ENCODE peak calls at places on chromosomes 11 and 22, in six cellular contexts. V is prostate gland, A is uterus, G is H1, X is thyroid gland, H is A549. M is an unnamed sample.

GRCh38 chr11:121928597-121929580 is 187.1 kb downstream of the BLID start:
- DNase-seq in G (no peak), H (no peak), A (no peak), V (no peak), X (peak; percentile 12), M (no peak)

GRCh38 chr11:77530879-77531278 is 57.0 kb upstream of the PAK1 start:
- DNase-seq in V (no peak), X (no peak), A (no peak), G (no peak), H (no peak), M (no peak)

GRCh38 chr22:24688294-24688693 is 85.3 kb downstream of the GGT1 start:
- DNase-seq in G (no peak), X (no peak), H (no peak), A (no peak), V (no peak), M (no peak)

GRCh38 chr11:116422976-116423375 is 349.8 kb downstream of the BUD13 start:
- DNase-seq in G (peak; percentile 23), V (no peak), H (no peak), X (no peak), A (no peak), M (no peak)

GRCh38 chr11:131904756-131905155 is 534.3 kb downstream of the NTM start:
- DNase-seq in G (no peak), H (no peak), V (no peak), A (no peak), X (no peak), M (no peak)

GRCh38 chr11:103525069-103525468 is 415.8 kb downstream of the DYNC2H1 start:
- DNase-seq in H (no peak), G (no peak), A (no peak), X (no peak), V (no peak), M (no peak)

GRCh38 chr11:119832536-119832935 is 103.5 kb upstream of the NECTIN1 start:
- DNase-seq in G (no peak), H (no peak), X (no peak), A (no peak), V (peak; percentile 17), M (peak; percentile 34)

GRCh38 chr11:115042002-115042401 is 363.7 kb downstream of the NXPE2 start:
- DNase-seq in V (no peak), G (no peak), H (no peak), X (no peak), A (no peak), M (no peak)

GRCh38 chr11:118902336-118903203 is 18.9 kb downstream of the CXCR5 start:
- DNase-seq in A (peak; percentile 17), G (no peak), V (no peak), H (no peak), X (no peak), M (no peak)

GRCh38 chr11:105132716-105133511 is 6.7 kb downstream of the CARD18 start:
- DNase-seq in A (no peak), H (peak; percentile 14), G (no peak), V (no peak), X (no peak), M (no peak)

GRCh38 chr11:2526808-2527381 is 82.1 kb downstream of the KCNQ1 start:
- DNase-seq in H (no peak), V (no peak), X (peak; percentile 74), A (peak; percentile 12), G (no peak), M (peak; percentile 74)

DNA sequence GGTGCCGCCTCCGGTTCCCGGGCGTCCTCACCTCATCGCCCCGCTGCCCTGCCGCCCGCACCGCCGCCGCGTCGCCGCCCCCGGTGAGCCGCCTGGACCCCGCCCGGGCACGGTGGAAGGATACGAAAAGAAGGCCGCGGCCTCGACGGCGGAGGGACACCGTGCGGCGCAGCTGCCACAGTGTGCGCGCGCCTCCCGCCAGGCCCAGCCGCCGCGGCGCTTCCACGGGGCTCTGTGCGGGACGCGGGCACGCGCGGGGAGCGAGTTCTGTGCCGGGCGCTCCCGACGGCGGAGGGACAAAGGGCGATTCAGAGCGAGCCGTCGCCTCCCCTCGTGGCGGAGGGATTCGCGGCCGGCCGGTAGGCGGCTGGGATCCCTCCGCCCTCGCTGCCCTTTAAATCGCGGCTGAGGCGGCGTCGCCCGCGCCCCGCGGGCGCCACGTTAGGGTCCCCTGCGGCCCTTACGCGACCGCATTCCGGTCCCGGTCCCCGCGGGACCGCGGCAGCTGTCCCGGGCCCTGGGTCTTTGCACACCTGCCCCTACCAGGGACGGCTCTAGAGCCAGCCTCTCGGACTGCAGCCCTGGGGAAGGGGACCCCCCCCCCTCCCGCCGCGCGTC is 568 bp upstream of the KMT5B start:
- DNase-seq in H (peak; percentile 98), V (peak; percentile 87), G (peak; percentile 70), X (peak; percentile 91), A (peak; percentile 87), M (peak; percentile 92)
- TF ChIP-seq POLR2A in H (peak; percentile 98), V (peak; percentile 91), G (peak; percentile 94), X (peak; percentile 89), A (peak; percentile 58), M (peak; percentile 95)

GRCh38 chr11:112785717-112786116 is 175.5 kb upstream of the NCAM1 start:
- DNase-seq in X (no peak), G (no peak), H (no peak), V (no peak), A (no peak), M (peak; percentile 62)
- TF ChIP-seq POLR2A in X (no peak), G (no peak), H (no peak), V (no peak), A (no peak), M (no peak)

GRCh38 chr11:60913793-60914619 is at the start of gene TMEM109:
- DNase-seq in X (peak; percentile 87), H (peak; percentile 87), V (peak; percentile 90), A (peak; percentile 87), G (peak; percentile 60), M (peak; percentile 87)
- TF ChIP-seq POLR2A in X (peak; percentile 74), H (peak; percentile 71), V (peak; percentile 57), A (peak; percentile 70), G (no peak), M (peak; percentile 71)

GRCh38 chr11:35412285-35412684 is 7.1 kb downstream of the SLC1A2 start:
- DNase-seq in V (no peak), A (no peak), H (peak; percentile 25), G (no peak), X (no peak), M (no peak)
- TF ChIP-seq POLR2A in V (no peak), A (no peak), H (no peak), G (no peak), X (no peak), M (no peak)

GRCh38 chr11:35944503-35945136 is 758 bp downstream of the LDLRAD3 start:
- DNase-seq in A (no peak), X (no peak), H (no peak), V (no peak), G (no peak), M (no peak)

GRCh38 chr11:35945137-35945518 is 1.3 kb downstream of the LDLRAD3 start:
- DNase-seq in X (no peak), H (no peak), V (no peak), G (no peak), A (no peak), M (no peak)

GRCh38 chr11:35946766-35947165 is 2.9 kb downstream of the LDLRAD3 start:
- DNase-seq in G (no peak), V (no peak), H (no peak), X (no peak), A (no peak), M (no peak)

GRCh38 chr11:35943294-35943693 is 568 bp upstream of the LDLRAD3 start:
- DNase-seq in A (no peak), H (no peak), X (peak; percentile 17), G (no peak), V (no peak), M (peak; percentile 22)

GRCh38 chr11:35943761-35944502 is at the start of gene LDLRAD3:
- DNase-seq in G (peak; percentile 23), A (peak; percentile 85), X (peak; percentile 77), V (peak; percentile 75), H (peak; percentile 75), M (peak; percentile 84)
- TF ChIP-seq POLR2A in G (peak; percentile 80), A (peak; percentile 5), X (no peak), V (peak; percentile 24), H (peak; percentile 76), M (no peak)

DNA sequence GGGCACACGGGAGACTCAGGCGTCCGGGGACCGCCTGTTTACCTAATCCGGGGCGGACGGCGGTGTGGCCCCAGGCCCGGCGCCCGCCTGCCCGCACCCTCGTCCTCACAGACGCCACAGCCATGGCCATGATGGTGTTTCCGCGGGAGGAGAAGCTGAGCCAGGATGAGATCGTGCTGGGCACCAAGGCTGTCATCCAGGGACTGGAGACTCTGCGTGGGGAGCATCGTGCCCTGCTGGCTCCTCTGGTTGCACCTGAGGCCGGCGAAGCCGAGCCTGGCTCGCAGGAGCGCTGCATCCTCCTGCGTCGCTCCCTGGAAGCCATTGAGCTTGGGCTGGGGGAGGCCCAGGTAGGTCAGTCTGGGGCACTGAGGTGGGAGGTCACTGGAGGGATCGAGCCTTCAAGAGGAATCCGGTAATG is 10.0 kb upstream of the RAB1B start:
- DNase-seq in V (no peak), G (no peak), A (no peak), H (no peak), X (no peak), M (no peak)
- TF ChIP-seq POLR2A in V (peak; percentile 1), G (no peak), A (no peak), H (no peak), X (no peak), M (no peak)

M was measured in adrenal gland.